ENCODE peak calls at places on chromosomes 5 and 9, in six cellular contexts. W is NCI-H345, A is upper lobe of left lung, B is NCI-H1105 treated with DMSO at 0.1 percent for 48 hours, U is GM20000, H is RWPE1. I is an unnamed sample.

GRCh38 chr5:39158786-39159185 is 60.6 kb downstream of the FYB1 start:
- DNase-seq in A (no peak), H (no peak), W (no peak), B (no peak), U (no peak), I (no peak)

GRCh38 chr9:76810377-76810957 is 46.2 kb downstream of the PCA3 start:
- DNase-seq in W (peak), U (peak), B (peak), A (peak), H (peak), I (peak)

GRCh38 chr9:113882181-113882580 is 6.1 kb downstream of the ZNF618 start:
- DNase-seq in B (no peak), H (no peak), W (no peak), U (no peak), A (no peak), I (no peak)

GRCh38 chr9:121896545-121896943 is 196.6 kb downstream of the TTLL11 start:
- DNase-seq in B (no peak), U (no peak), H (no peak), W (no peak), A (no peak), I (no peak)

GRCh38 chr9:94042516-94042915 is 41.7 kb upstream of the PTPDC1 start:
- DNase-seq in B (no peak), H (no peak), U (no peak), A (no peak), W (no peak), I (no peak)

GRCh38 chr9:136858452-136858843 is 6.3 kb downstream of the MAMDC4 start:
- DNase-seq in W (no peak), H (no peak), A (no peak), B (no peak), U (no peak), I (no peak)

GRCh38 chr5:113678924-113679575 is 165.6 kb downstream of the YTHDC2 start:
- DNase-seq in A (no peak), W (peak), H (peak), B (peak), U (peak), I (no peak)

GRCh38 chr5:141747152-141747640 is 65.2 kb upstream of the ARAP3 start:
- DNase-seq in U (no peak), B (peak), A (peak), H (peak), W (peak), I (no peak)

GRCh38 chr9:110777201-110777842 is 108.7 kb downstream of the MUSK start:
- DNase-seq in A (no peak), U (no peak), B (no peak), H (no peak), W (no peak), I (no peak)

GRCh38 chr9:36317766-36318165 is 59.5 kb upstream of the GNE start:
- DNase-seq in W (no peak), B (peak), U (no peak), A (peak), H (peak), I (peak)

GRCh38 chr9:31597977-31598376 is 786.5 kb upstream of the ACO1 start:
- DNase-seq in W (no peak), B (no peak), H (peak), A (no peak), U (no peak), I (no peak)